ENCODE peak calls at places on chromosomes 12 and 14, in seven cellular contexts. V is fibroblast of lung; Q is CD8-positive, alpha-beta T cell; U is PC-3; G is pancreas; B is hepatocyte; E is lower lobe of right lung. A is an unnamed sample. For H3K27me3, the result is how much of the 10 kb centered on the place peaks cover.

GRCh38 chr14:26008290-26008689 is 589.5 kb downstream of the NOVA1 start:
- DNase-seq in V (no peak), Q (no peak), U (peak), G (no peak), B (peak), E (no peak), A (peak)

GRCh38 chr12:11855993-11856374 is 206.5 kb downstream of the ETV6 start:
- DNase-seq in V (no peak), Q (no peak), U (no peak), G (no peak), B (no peak), E (no peak), A (no peak)

GRCh38 chr12:75705749-75706719 is 194.6 kb upstream of the KRR1 start:
- DNase-seq in V (peak), Q (no peak), U (peak), G (no peak), B (peak), E (no peak), A (peak)

GRCh38 chr12:56529656-56530055 is 8.0 kb downstream of the RBMS2 start:
- DNase-seq in V (no peak), Q (no peak), U (no peak), G (no peak), B (no peak), E (no peak), A (no peak)

GRCh38 chr12:119117936-119118335 is 60.8 kb upstream of the HSPB8 start:
- DNase-seq in V (no peak), Q (no peak), U (no peak), G (no peak), B (no peak), E (no peak), A (no peak)

GRCh38 chr14:32252030-32252670 is 49.1 kb upstream of the RNU6-8 start:
- DNase-seq in V (peak), Q (peak), U (peak), G (peak), B (peak), E (no peak), A (peak)

GRCh38 chr12:117603316-117604113 is 242.1 kb upstream of the NOS1 start:
- DNase-seq in V (no peak), Q (no peak), U (no peak), G (no peak), B (no peak), E (no peak), A (no peak)

GRCh38 chr12:29726321-29726692 is 57.4 kb downstream of the TMTC1 start:
- DNase-seq in V (peak), Q (no peak), U (no peak), G (no peak), B (no peak), E (no peak), A (no peak)

GRCh38 chr12:47652491-47653234 is 53.2 kb downstream of the RPAP3 start:
- DNase-seq in V (no peak), Q (no peak), U (no peak), G (no peak), B (peak), E (no peak), A (peak)

GRCh38 chr12:69534389-69534822 is 50.9 kb upstream of the CCT2 start:
- DNase-seq in V (peak), Q (no peak), U (peak), G (peak), B (peak), E (peak), A (peak)

GRCh38 chr14:78164226-78164853 is 5.8 kb upstream of the NRXN3 start:
- DNase-seq in V (no peak), Q (no peak), U (peak), G (no peak), B (peak), E (no peak), A (peak)

GRCh38 chr12:95859344-95859816 is 628 bp downstream of the SNRPF start:
- DNase-seq in V (peak), Q (peak), U (peak), G (no peak), B (peak), E (no peak), A (peak)

GRCh38 chr12:21501258-21502163 is at the start of the genes GOLT1B and RECQL:
- DNase-seq in V (peak), Q (peak), U (peak), G (peak), B (peak), E (peak), A (peak)

GRCh38 chr14:89466939-89467338 is 49.9 kb upstream of the FOXN3 start:
- DNase-seq in V (no peak), Q (no peak), U (no peak), G (no peak), B (no peak), E (no peak), A (no peak)

GRCh38 chr12:55818140-55818728 is 393 bp downstream of the ORMDL2 start:
- DNase-seq in V (peak), Q (no peak), U (no peak), G (no peak), B (no peak), E (no peak), A (peak)

GRCh38 chr12:26728205-26729050 is 104.6 kb downstream of the ITPR2 start:
- DNase-seq in V (peak), Q (no peak), U (no peak), G (no peak), B (no peak), E (no peak), A (no peak)

GRCh38 chr14:68216072-68216471 is 396.5 kb downstream of the RAD51B start:
- DNase-seq in V (no peak), Q (no peak), U (no peak), G (no peak), B (peak), E (no peak), A (no peak)

GRCh38 chr12:3646561-3647241 is 106.2 kb downstream of the CRACR2A start:
- DNase-seq in V (no peak), Q (no peak), U (no peak), G (no peak), B (no peak), E (no peak), A (no peak)

DNA sequence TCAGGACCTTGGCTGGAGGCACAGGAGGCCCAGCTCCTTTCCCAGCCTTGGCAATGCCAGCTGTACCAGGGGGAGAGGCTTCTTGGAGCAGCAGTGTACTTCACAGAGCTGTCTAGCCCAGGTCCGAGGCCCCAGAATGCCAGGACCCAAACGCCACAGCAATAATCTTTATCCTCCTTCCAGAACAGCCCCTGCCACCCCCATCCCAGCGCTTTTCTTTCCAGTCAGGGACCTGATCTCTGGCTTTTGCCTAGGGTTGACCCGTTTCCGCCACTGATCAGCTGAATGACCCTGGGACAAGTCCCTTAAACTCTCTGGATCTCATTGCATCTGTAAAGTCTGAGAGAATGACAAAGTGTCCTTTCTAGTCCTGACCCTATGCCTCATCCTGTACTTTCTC is 5.1 kb downstream of the LAG3 start:
- DNase-seq in V (no peak), Q (no peak), U (no peak), G (no peak), B (peak), E (no peak), A (no peak)
- H3K27me3 ChIP-seq in V (under half), Q (under half), U (under half), G (under half), B (under half), E (under half), A (under half)

GRCh38 chr14:103088921-103089320 is 4.9 kb downstream of the LBHD2 start:
- DNase-seq in V (no peak), Q (no peak), U (no peak), G (no peak), B (no peak), E (no peak), A (no peak)
- H3K27me3 ChIP-seq in V (under half), Q (under half), U (under half), G (under half), B (under half), E (under half), A (under half)

DNA sequence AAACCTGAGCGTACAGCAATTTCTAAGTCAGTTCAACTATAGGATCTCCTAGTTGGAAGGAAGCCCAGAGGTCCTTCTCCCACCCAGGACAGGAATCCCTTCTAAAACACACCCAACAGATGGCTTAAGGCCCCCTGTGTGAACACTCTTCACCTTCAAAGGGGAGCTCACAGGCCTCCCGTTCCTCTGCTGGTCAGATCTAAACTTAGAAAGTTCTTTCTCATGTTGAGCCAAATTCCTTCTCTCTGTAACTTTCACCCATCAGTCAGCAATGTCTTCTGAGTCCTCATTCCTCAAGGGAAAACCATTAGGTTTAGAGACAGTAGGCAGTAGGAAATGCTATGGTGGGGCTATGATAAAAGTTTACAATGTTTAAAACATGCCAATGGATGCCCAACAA is 355.2 kb downstream of the PCNX1 start:
- DNase-seq in V (peak), Q (no peak), U (no peak), G (no peak), B (no peak), E (no peak), A (peak)
- H3K27me3 ChIP-seq in V (under half), Q (under half), U (under half), G (under half), B (under half), E (under half), A (under half)

GRCh38 chr12:111037047-111037446 is 116.7 kb upstream of the MYL2 start:
- DNase-seq in V (no peak), Q (no peak), U (no peak), G (no peak), B (no peak), E (no peak), A (no peak)
- H3K27me3 ChIP-seq in V (under half), Q (under half), U (half or more), G (under half), B (half or more), E (half or more), A (half or more)

DNA sequence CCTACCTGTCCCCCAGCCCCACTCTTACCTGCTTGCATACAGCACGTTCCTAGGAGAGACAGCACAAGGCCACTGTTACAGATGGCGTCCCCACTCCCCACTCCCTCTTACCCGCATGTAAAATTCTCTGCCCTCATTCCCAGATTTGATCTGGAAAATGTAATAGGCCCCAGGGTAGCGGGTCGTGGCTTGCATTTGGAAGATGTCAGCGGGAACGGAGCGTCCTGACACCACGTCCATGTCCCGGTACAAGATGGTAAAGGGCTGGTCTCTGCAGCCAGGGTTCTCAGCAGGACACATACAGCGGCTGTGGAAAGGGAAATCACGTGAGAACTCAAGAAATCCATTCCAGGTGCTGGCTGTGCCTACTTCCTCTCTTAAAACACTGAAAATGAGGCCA is 10.0 kb upstream of the TC2N start:
- DNase-seq in V (no peak), Q (no peak), U (no peak), G (no peak), B (no peak), E (no peak), A (no peak)
- H3K27me3 ChIP-seq in V (under half), Q (under half), U (under half), G (under half), B (under half), E (under half), A (under half)

DNA sequence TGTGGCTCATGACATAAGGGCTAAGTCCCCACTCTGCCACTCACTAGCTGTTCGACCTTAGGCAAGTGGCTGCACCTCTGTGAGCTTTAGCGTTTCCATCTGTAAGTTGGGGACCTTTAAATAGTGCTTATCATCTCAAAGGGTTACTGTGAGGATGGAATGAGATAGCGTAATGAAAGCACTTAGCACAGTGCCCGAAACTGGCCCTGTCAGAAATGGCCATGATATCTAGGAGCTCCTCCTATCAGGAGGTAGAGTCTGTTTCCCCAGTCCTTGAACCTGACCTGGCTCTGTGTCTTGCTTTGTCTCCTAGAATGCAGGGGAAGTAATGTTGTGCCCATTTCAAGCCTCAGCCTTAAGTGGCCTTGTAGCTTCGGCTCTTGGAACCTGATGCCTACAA is 211.0 kb downstream of the RBM19 start:
- DNase-seq in V (no peak), Q (no peak), U (no peak), G (no peak), B (no peak), E (no peak), A (no peak)
- H3K27me3 ChIP-seq in V (under half), Q (under half), U (under half), G (under half), B (under half), E (under half), A (under half)

A was measured in GM23248.